ENCODE peak calls at places on chromosomes 5 and 9, in eight cellular contexts. U is fibroblast of the conjunctiva; N is activated T-helper 1 cell treated with Interleukin-2 at 50 U/mL for 16 hours; L is HEK293T; A is stomach; R is CD8-positive, alpha-beta memory T cell; Z is head of caudate nucleus; Y is MCF 10A. G is an unnamed sample.

GRCh38 chr9:112049834-112050516 is 125.1 kb downstream of the SUSD1 start:
- DNase-seq in U (no peak), N (no peak), L (no peak), A (no peak), R (no peak), Z (no peak), Y (no peak), G (no peak)

GRCh38 chr9:131717719-131718460 is 22.0 kb downstream of the RAPGEF1 start:
- DNase-seq in U (no peak), N (no peak), L (no peak), A (no peak), R (no peak), Z (no peak), Y (no peak), G (no peak)

GRCh38 chr5:172335721-172336120 is 52.2 kb upstream of the UBTD2 start:
- DNase-seq in U (no peak), N (no peak), L (no peak), A (no peak), R (no peak), Z (no peak), Y (no peak), G (no peak)

GRCh38 chr5:162139190-162139589 is 71.6 kb downstream of the GABRG2 start:
- DNase-seq in U (no peak), N (no peak), L (no peak), A (no peak), R (no peak), Z (no peak), Y (no peak), G (no peak)

GRCh38 chr5:149372932-149373331 is 6.2 kb downstream of the IL17B start:
- DNase-seq in U (no peak), N (no peak), L (no peak), A (no peak), R (no peak), Z (no peak), Y (no peak), G (no peak)

GRCh38 chr5:5141011-5141599 is 975 bp downstream of the ADAMTS16 start:
- DNase-seq in U (no peak), N (no peak), L (no peak), A (no peak), R (no peak), Z (no peak), Y (no peak), G (no peak)

GRCh38 chr5:98050583-98050982 is 722.9 kb upstream of the RGMB start:
- DNase-seq in U (no peak), N (no peak), L (no peak), A (no peak), R (no peak), Z (no peak), Y (peak), G (no peak)

GRCh38 chr9:87212563-87213154 is 265.4 kb upstream of the GAS1 start:
- DNase-seq in U (no peak), N (no peak), L (no peak), A (no peak), R (no peak), Z (no peak), Y (peak), G (no peak)

GRCh38 chr5:128905225-128906110 is 59.8 kb upstream of the SLC27A6 start:
- DNase-seq in U (peak), N (peak), L (peak), A (no peak), R (peak), Z (peak), Y (peak), G (peak)

GRCh38 chr5:132272341-132273210 is 15.1 kb downstream of the PDLIM4 start:
- DNase-seq in U (no peak), N (peak), L (peak), A (peak), R (peak), Z (peak), Y (peak), G (no peak)